ENCODE peak calls at places on chromosome 2, in six cellular contexts. E, U, K, Q, D and T are unnamed samples.

GRCh38 chr2:177717831-177718618 is 325.5 kb downstream of the AGPS start:
- DNase-seq in U (peak), Q (no peak), K (no peak), E (no peak), D (peak), T (peak)

GRCh38 chr2:134375935-134376334 is 122.1 kb downstream of the MGAT5 start:
- DNase-seq in E (peak), D (peak), K (peak), Q (peak), U (peak), T (no peak)

GRCh38 chr2:37414470-37414949 is 70.1 kb downstream of the QPCT start:
- DNase-seq in U (peak), K (peak), D (peak), Q (peak), E (peak), T (peak)

GRCh38 chr2:106323337-106324013 is 129.4 kb upstream of the UXS1 start:
- DNase-seq in U (no peak), D (no peak), E (no peak), Q (no peak), K (no peak), T (no peak)

GRCh38 chr2:50181212-50181611 is 850.7 kb downstream of the NRXN1 start:
- DNase-seq in U (no peak), D (peak), E (peak), K (peak), Q (no peak), T (no peak)

GRCh38 chr2:23312996-23313606 is 71.9 kb upstream of the KLHL29 start:
- DNase-seq in D (peak), U (peak), E (peak), K (peak), Q (peak), T (peak)

GRCh38 chr2:24493713-24494112 is 2.7 kb downstream of the NCOA1 start:
- DNase-seq in K (peak), U (no peak), E (no peak), D (no peak), Q (no peak), T (no peak)

GRCh38 chr2:225773143-225773542 is 373.6 kb downstream of the NYAP2 start:
- DNase-seq in K (no peak), D (no peak), Q (no peak), U (no peak), E (no peak), T (no peak)

GRCh38 chr2:216560695-216561370 is 62.2 kb downstream of the RPL37A start:
- DNase-seq in E (no peak), K (no peak), U (no peak), Q (no peak), D (no peak), T (no peak)

GRCh38 chr2:189751080-189751658 is 11.4 kb downstream of the OSGEPL1 start:
- DNase-seq in K (peak), Q (peak), U (peak), E (peak), D (peak), T (peak)

GRCh38 chr2:53422979-53423378 is 344.6 kb upstream of the CHAC2 start:
- DNase-seq in E (peak), Q (peak), U (peak), K (peak), D (peak), T (peak)

GRCh38 chr2:44528595-44528994 is 166.8 kb downstream of the CAMKMT start:
- DNase-seq in Q (no peak), U (peak), D (no peak), E (no peak), K (no peak), T (no peak)

GRCh38 chr2:238379096-238379810 is 47.5 kb upstream of the ASB1 start:
- DNase-seq in E (no peak), Q (no peak), U (peak), D (no peak), K (no peak), T (no peak)

GRCh38 chr2:107358362-107358761 is 468.3 kb upstream of the RGPD4 start:
- DNase-seq in U (no peak), E (no peak), K (no peak), D (no peak), Q (no peak), T (no peak)

GRCh38 chr2:33136056-33136455 is 189.3 kb downstream of the LTBP1 start:
- DNase-seq in D (no peak), U (peak), Q (no peak), E (no peak), K (no peak), T (no peak)

GRCh38 chr2:215882689-215883088 is 130.7 kb downstream of the MREG start:
- DNase-seq in U (peak), E (no peak), K (no peak), Q (no peak), D (no peak), T (no peak)

GRCh38 chr2:174124171-174124570 is 124.2 kb downstream of the OLA1 start:
- DNase-seq in Q (no peak), E (peak), U (no peak), D (peak), K (no peak), T (no peak)

GRCh38 chr2:100902833-100903405 is 83.0 kb downstream of the NPAS2 start:
- DNase-seq in U (peak), D (no peak), Q (peak), E (no peak), K (peak), T (no peak)

GRCh38 chr2:143121957-143122356 is 7.3 kb upstream of the ARHGAP15 start:
- DNase-seq in Q (no peak), U (no peak), E (no peak), K (no peak), D (no peak), T (no peak)

GRCh38 chr2:217142649-217143266 is 282.9 kb upstream of the TNP1 start:
- DNase-seq in E (peak), K (peak), D (peak), U (peak), Q (peak), T (peak)

GRCh38 chr2:227163998-227164744 is at the start of the genes COL4A3 and COL4A4:
- DNase-seq in K (peak), E (peak), U (peak), D (peak), Q (peak), T (no peak)

GRCh38 chr2:73290049-73290839 is 3.1 kb downstream of the EGR4 start:
- DNase-seq in K (peak), U (peak), Q (peak), E (peak), D (peak), T (peak)

GRCh38 chr2:169702979-169703378 is 8.7 kb downstream of the PHOSPHO2 start:
- DNase-seq in Q (no peak), K (no peak), U (no peak), E (no peak), D (no peak), T (no peak)

GRCh38 chr2:84894758-84895520 is 10.5 kb upstream of the TMSB10 start:
- DNase-seq in D (no peak), U (no peak), K (no peak), E (no peak), Q (no peak), T (peak)

GRCh38 chr2:11371099-11371937 is 26.9 kb upstream of the ROCK2 start:
- DNase-seq in U (no peak), E (no peak), D (no peak), Q (peak), K (no peak), T (no peak)

GRCh38 chr2:205367536-205367935 is 314.8 kb upstream of the NRP2 start:
- DNase-seq in K (no peak), E (no peak), Q (no peak), U (no peak), D (no peak), T (no peak)

GRCh38 chr2:109144271-109144670 is 15.3 kb downstream of the SH3RF3 start:
- DNase-seq in U (no peak), E (no peak), D (no peak), Q (no peak), K (no peak), T (no peak)

GRCh38 chr2:168211664-168212163 is 35.7 kb downstream of the STK39 start:
- DNase-seq in E (no peak), U (peak), K (no peak), Q (no peak), D (no peak), T (no peak)

GRCh38 chr2:44560352-44560751 is 198.6 kb downstream of the CAMKMT start:
- DNase-seq in Q (no peak), K (no peak), E (no peak), D (no peak), U (peak), T (no peak)

GRCh38 chr2:200171761-200172482 is 134.6 kb upstream of the SPATS2L start:
- DNase-seq in K (peak), D (no peak), U (peak), E (no peak), Q (no peak), T (no peak)

GRCh38 chr2:10668402-10669012 is 21.3 kb downstream of the NOL10 start:
- DNase-seq in K (peak), U (peak), Q (peak), D (peak), E (peak), T (peak)

GRCh38 chr2:3728104-3729054 is 25.0 kb downstream of the DCDC2C start:
- DNase-seq in E (peak), K (peak), Q (peak), D (peak), U (peak), T (peak)

GRCh38 chr2:232473467-232473890 is 14.2 kb downstream of the ECEL1 start:
- DNase-seq in Q (peak), D (no peak), E (no peak), K (no peak), U (peak), T (no peak)

GRCh38 chr2:27380626-27381556 is at the start of gene ZNF513:
- DNase-seq in D (peak), K (peak), Q (peak), U (peak), E (peak), T (peak)

GRCh38 chr2:45825001-45825651 is 173.7 kb downstream of the PRKCE start:
- DNase-seq in Q (no peak), K (no peak), D (peak), U (no peak), E (no peak), T (peak)
- H3K4me2 ChIP-seq in Q (no peak), K (no peak), D (no peak), U (no peak), E (no peak), T (peak)

DNA sequence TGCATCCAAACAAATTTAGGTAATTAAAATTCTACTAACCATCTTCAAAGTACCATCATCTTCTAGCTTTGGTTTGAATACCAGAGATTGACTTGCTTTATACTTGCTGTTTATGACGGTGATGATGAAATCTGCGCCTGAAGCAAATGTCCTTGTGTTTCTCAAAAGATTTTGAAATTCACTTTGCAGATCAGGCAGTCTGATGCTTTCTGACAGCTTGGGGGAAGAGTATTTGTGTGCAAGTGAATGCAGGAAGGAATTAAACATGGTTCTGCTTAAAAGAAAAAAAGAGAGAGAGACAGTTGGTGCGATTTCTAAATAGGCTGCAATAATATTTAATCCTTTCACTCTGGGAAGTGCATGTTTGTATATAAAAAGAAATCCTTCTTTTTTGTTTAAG is 29.6 kb downstream of the CSRNP3 start:
- DNase-seq in K (no peak), Q (no peak), E (no peak), U (no peak), D (no peak), T (no peak)
- TF ChIP-seq EZH2phosphoT487 in K (no peak), Q (no peak), E (no peak), U (no peak), D (no peak), T (no peak)

GRCh38 chr2:219384083-219384713 is 3.5 kb downstream of the DNPEP start:
- DNase-seq in U (no peak), Q (no peak), E (peak), K (no peak), D (peak), T (no peak)
- H3K27ac ChIP-seq in U (no peak), Q (no peak), E (no peak), K (no peak), D (no peak), T (no peak)

GRCh38 chr2:128941676-128942075 is 623.0 kb upstream of the HS6ST1 start:
- DNase-seq in E (no peak), D (no peak), Q (no peak), U (no peak), K (no peak), T (no peak)
- H3K4me2 ChIP-seq in E (no peak), D (no peak), Q (no peak), U (no peak), K (no peak), T (no peak)

DNA sequence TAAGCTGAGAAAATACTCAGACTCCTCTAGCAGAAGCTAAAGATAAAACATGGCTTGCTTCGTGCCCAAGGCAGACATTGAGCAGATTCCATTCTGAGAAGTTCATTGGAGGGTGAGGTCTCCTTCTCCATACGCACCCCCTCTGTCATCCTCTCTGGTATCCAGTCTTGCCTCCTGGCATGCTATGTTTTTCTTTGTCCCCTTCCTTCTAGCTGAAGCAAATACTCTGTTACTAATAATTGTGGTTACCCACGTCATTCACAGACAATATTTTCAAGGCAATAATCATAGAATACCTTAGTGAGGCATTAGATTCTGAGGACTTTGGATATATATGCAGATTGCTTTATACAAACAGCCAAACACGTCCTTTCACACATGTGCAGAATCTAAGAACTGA is 66.2 kb upstream of the KLF7 start:
- DNase-seq in D (no peak), K (no peak), U (no peak), E (no peak), Q (no peak), T (no peak)
- TF ChIP-seq EZH2phosphoT487 in D (no peak), K (no peak), U (no peak), E (no peak), Q (no peak), T (no peak)

DNA sequence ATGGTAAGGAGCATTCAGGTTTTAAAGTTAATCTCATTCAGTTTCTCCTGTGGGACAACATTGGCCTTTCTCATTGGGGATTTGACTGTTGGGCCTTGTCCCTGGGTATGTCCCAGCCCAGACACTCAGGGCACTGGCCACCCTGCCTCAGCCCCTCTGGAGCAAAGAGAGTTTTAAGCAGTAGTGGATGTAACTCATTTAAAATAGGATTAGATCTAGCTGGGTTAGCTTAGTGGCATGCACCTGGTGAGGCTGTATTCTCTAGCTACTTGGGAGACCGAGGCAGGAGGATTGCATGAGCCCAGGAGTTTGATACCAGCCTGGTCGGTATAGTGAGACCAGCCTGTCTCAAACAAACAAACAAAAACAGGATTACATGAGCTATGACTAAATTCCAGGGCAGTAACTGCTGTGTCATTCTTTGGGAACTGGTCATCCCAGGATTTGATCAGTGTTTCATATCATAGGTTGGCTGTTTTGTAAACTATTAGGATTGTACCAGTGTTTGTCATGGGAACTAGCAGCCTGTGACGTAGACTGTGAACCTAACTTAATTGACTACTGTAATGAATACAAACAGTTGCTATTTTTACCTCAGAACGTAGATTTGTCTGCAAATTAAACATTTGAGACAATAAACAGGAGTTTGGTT is 12.5 kb downstream of the INPP4A start:
- DNase-seq in E (no peak), K (no peak), U (peak), Q (no peak), D (no peak), T (no peak)
- H3K27ac ChIP-seq in E (no peak), K (no peak), U (peak), Q (peak), D (no peak), T (no peak)

DNA sequence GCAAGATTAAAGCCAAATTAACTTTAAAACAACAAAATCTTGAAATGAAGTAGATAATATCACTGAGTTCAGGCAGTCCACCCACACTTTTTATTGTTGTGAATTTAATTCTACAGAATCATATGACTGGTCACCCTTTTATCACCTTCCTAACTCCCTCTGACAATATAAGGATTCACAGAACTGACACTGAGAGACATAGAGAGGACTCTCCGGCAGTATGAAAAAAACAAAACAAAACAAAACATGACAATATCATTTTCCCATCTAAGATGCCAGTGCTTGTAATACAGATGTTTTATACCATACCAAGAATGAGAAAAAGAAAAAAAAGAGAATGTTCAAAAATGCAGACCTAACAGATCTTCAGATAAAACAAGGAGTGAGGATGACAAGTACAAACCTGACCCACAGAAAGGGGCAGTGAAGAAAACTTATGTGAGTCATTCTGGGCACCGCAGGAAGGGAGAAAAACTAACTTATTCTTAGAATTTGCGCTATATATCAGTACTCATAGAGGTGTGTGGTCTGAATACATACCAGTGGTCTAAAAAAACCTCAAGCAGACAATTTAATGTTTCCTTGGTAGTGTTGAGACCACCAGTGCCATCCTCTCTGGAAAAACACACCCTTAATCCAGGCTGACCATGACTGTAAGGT is 136.6 kb downstream of the ZAP70 start:
- DNase-seq in D (no peak), E (no peak), U (no peak), Q (no peak), K (no peak), T (no peak)
- H3K4me2 ChIP-seq in D (no peak), E (no peak), U (no peak), Q (no peak), K (no peak), T (no peak)

GRCh38 chr2:8094571-8094970 is 587.3 kb upstream of the ID2 start:
- DNase-seq in D (peak), Q (no peak), K (no peak), E (no peak), U (no peak), T (no peak)
- TF ChIP-seq EZH2phosphoT487 in D (no peak), Q (no peak), K (no peak), E (no peak), U (no peak), T (no peak)